ENCODE peak calls at places on chromosome 6, in five cellular contexts. H, R, I, Y and S are unnamed samples.

GRCh38 chr6:11161031-11161966 is 49.8 kb upstream of the ERVFRD-1 start:
- DNase-seq in H (no peak), R (no peak), I (peak), Y (no peak), S (no peak)

GRCh38 chr6:109791301-109791700 is 100.2 kb downstream of the FIG4 start:
- DNase-seq in H (peak), R (no peak), I (no peak), Y (no peak), S (no peak)

GRCh38 chr6:149830731-149831379 is 33.3 kb downstream of the LRP11 start:
- DNase-seq in H (no peak), R (no peak), I (no peak), Y (no peak), S (no peak)

GRCh38 chr6:125717120-125717731 is 32.2 kb upstream of the HEY2 start:
- DNase-seq in H (no peak), R (no peak), I (no peak), Y (no peak), S (peak)

GRCh38 chr6:130394238-130394637 is 28.4 kb downstream of the TMEM200A start:
- DNase-seq in H (no peak), R (no peak), I (no peak), Y (no peak), S (no peak)

GRCh38 chr6:1385129-1386042 is 4.0 kb upstream of the FOXF2 start:
- DNase-seq in H (no peak), R (no peak), I (no peak), Y (no peak), S (peak)

GRCh38 chr6:36938536-36938935 is 16.0 kb upstream of the PI16 start:
- DNase-seq in H (no peak), R (no peak), I (peak), Y (no peak), S (no peak)

GRCh38 chr6:41960026-41960425 is 18.4 kb upstream of the CCND3 start:
- DNase-seq in H (no peak), R (no peak), I (no peak), Y (no peak), S (no peak)

GRCh38 chr6:53765270-53765669 is 29.5 kb upstream of the LRRC1 start:
- DNase-seq in H (no peak), R (no peak), I (peak), Y (no peak), S (no peak)

GRCh38 chr6:157892363-157892878 is 69.4 kb downstream of the SNX9 start:
- DNase-seq in H (no peak), R (no peak), I (no peak), Y (no peak), S (no peak)

GRCh38 chr6:130937942-130938604 is 110.9 kb downstream of the SMLR1 start:
- DNase-seq in H (no peak), R (no peak), I (peak), Y (no peak), S (no peak)

GRCh38 chr6:36120539-36120938 is 9.8 kb upstream of the MAPK13 start:
- DNase-seq in H (no peak), R (no peak), I (no peak), Y (no peak), S (no peak)

DNA sequence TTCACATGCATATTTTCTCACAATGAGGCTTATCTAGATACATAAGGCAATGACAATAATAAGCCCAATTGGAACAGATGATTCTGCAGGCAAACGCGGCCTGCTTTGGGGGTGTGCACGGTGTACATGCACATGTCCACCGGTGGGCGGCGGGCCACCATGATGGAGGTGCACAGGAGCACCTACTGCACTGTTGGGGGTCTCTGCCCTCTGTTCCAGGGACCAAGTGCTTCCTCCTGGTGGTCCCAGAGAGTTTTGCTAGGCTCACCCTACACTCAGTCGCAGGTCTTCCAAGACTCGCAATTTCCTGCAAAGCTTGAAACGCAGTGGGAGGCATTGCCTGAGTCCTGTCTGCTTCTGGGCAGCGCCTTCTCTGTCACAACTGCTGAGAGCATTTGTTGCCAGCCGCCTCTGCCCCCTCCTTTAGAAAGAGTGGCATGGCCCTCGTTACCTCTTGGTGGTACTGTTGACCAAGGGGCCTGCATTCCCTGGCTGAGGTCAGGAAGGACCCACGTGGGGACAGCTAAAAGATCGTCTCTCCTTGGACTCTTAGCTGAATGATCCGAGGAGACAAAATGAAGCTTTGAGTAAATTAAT is 135.3 kb downstream of the ERMARD start:
- DNase-seq in H (no peak), R (no peak), I (no peak), Y (no peak), S (no peak)
- TF ChIP-seq CTCF in H (no peak), R (no peak), I (no peak), Y (no peak), S (no peak)

GRCh38 chr6:2890981-2891767 is 11.9 kb downstream of the SERPINB9 start:
- DNase-seq in H (no peak), R (no peak), I (no peak), Y (no peak), S (no peak)

GRCh38 chr6:2893276-2893675 is 9.8 kb downstream of the SERPINB9 start:
- DNase-seq in H (no peak), R (no peak), I (no peak), Y (no peak), S (no peak)

GRCh38 chr6:2895072-2895471 is 8.0 kb downstream of the SERPINB9 start:
- DNase-seq in H (no peak), R (no peak), I (no peak), Y (no peak), S (no peak)

GRCh38 chr6:2896741-2897140 is 6.4 kb downstream of the SERPINB9 start:
- DNase-seq in H (no peak), R (no peak), I (no peak), Y (no peak), S (no peak)

DNA sequence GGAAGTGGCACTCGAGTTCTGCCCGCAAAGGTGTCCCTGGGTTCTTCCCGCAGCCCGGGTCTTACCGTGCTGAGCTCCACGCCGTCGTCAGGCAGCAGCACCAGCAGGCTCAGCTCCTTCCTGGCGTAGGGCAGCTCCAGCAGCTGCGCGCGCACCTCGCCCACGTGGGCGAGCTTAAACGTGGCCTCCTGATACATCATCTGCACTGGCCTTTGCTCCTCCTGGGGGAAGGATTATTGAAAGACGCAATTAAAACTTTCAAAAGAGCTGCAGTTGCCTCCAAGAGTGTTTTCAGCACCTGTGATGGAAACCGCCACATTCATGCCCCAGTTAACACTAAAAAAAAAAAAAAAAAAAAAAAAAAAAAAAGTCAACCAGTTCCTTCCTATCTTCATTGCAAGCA is 11.3 kb downstream of the SERPINB9 start:
- DNase-seq in H (no peak), R (no peak), I (no peak), Y (no peak), S (peak)
- TF ChIP-seq CTCF in H (no peak), R (no peak), I (no peak), Y (no peak), S (no peak)

DNA sequence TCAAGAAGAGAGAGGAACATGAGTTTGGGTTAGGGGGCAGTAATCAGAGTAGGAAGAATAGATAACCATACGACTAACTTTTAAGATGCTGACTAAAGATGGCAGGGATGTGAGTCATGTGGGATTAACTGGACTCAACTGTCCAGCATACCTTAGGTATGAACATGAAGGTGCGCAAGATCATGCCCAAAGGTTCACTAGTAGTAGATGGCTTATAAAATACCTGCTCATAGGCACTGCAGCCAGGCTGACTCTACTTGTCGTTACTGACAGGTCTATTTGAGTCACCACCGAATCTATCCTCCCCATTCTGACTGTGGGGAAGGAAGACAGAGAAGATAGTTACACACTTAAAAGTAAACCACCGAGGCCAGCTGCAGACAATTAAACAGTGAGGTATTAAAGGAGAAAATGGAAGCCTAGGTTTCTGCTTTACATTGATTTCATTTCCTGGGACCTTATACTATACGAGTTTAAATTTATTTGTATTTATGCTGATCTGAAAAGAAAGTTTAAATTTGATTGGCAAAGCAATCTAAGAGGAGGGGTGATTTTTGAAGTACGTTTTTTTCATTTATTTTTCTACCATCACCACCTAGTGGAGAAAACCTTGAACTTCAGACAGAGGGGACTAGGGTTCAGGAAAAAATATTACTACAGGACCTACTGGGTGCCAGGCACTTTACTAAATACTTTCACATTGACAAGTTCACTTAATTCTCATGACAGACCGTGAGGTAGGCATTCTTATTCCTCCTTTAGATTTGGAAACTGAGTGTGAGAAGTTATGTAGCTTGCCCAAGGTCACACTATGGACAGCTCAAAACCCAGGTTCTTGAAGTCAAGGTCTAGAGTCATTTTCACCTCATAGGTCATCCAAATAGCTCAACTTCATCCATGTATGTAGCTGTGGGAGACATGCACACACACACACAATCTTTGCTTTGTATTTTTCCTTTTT is 4.0 kb upstream of the WRNIP1 start:
- DNase-seq in H (no peak), R (no peak), I (no peak), Y (no peak), S (no peak)
- TF ChIP-seq CTCF in H (peak), R (peak), I (peak), Y (peak), S (peak)

DNA sequence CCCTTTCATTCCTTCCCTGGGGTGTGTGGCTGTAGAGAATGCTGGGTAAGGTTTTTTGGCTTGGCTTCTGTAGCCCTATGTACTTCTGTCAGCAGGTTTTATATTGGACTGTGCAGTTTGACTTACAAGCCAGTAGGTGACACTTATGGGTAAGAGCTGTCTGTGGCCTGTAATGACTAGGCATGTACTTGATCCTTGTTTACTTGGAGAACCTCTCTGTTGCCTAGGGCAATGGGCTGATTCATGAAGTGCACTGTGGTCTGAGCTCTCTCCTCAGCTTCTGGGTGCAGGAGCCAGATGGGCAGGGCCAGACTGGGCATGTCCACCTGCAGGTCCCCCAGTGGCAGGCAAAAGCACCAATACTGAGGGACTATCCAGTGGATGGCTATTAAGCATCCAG is 544.6 kb downstream of the ADGRB3 start:
- DNase-seq in H (no peak), R (no peak), I (no peak), Y (no peak), S (no peak)
- TF ChIP-seq CTCF in H (no peak), R (no peak), I (no peak), Y (no peak), S (no peak)

GRCh38 chr6:17602888-17603287 is 2.8 kb downstream of the FAM8A1 start:
- DNase-seq in H (no peak), R (no peak), I (no peak), Y (no peak), S (no peak)

GRCh38 chr6:17600527-17601388 is 656 bp downstream of the FAM8A1 start:
- DNase-seq in H (peak), R (peak), I (peak), Y (peak), S (peak)

GRCh38 chr6:17596085-17596484 is 4.0 kb upstream of the FAM8A1 start:
- DNase-seq in H (no peak), R (no peak), I (no peak), Y (no peak), S (no peak)

GRCh38 chr6:17601389-17601703 is 1.2 kb downstream of the FAM8A1 start:
- DNase-seq in H (no peak), R (no peak), I (peak), Y (no peak), S (no peak)

DNA sequence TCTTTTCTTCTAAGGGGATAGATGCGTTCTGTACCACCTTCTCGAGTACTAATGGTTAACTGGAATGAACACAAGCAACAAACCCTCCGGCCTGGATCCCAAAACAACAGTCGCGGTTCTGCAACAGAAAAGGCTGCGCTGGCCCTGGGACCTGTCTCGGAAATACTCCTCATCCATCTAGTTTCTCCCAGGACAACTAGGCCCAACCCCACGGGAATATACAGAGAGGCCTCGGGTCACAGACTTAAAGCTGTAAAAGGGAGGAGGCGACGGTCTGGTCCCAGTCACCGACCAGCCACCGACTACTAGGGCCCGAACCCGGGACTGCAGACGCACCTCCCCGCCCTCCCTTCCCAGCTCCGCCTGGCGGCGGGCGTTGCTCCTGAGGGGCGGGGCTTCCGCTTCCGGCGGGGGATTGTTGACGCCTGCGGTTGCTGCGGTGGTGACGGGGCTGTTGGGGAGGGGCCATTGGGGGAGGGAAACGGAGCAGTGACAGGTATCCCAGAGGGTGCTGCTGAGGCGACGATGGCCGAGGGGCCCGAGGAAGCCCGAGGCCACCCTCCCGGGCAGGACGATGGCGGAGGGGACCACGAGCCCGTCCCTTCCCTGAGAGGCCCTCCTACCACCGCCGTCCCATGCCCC is at the start of gene FAM8A1:
- DNase-seq in H (peak), R (peak), I (peak), Y (peak), S (peak)
- TF ChIP-seq CTCF in H (peak), R (peak), I (peak), Y (peak), S (no peak)